ENCODE peak calls at places on chromosomes 3 and 15, in six cellular contexts. L is cardiac muscle cell, B is transverse colon, P is stomach, F is colonic mucosa, E is small intestine. U is an unnamed sample. For H3K4me1, the result is how much of the 10 kb centered on the place peaks cover.

GRCh38 chr3:119977353-119977752 is 116.9 kb downstream of the GSK3B start:
- DNase-seq in L (no peak), B (no peak), P (no peak), F (no peak), E (no peak), U (no peak)

GRCh38 chr15:43292375-43293078 is 25.8 kb upstream of the TGM5 start:
- DNase-seq in L (no peak), B (no peak), P (no peak), F (no peak), E (no peak), U (no peak)

GRCh38 chr15:50907866-50908208 is 646 bp upstream of the AP4E1 start:
- DNase-seq in L (peak), B (peak), P (peak), F (peak), E (peak), U (no peak)

GRCh38 chr3:32022947-32023346 is 41.4 kb downstream of the ZNF860 start:
- DNase-seq in L (no peak), B (no peak), P (no peak), F (peak), E (peak), U (no peak)

GRCh38 chr15:48186271-48186670 is 5.2 kb upstream of the CTXN2 start:
- DNase-seq in L (no peak), B (no peak), P (no peak), F (no peak), E (no peak), U (no peak)

GRCh38 chr3:79028916-79029315 is 738.9 kb downstream of the ROBO1 start:
- DNase-seq in L (no peak), B (no peak), P (no peak), F (no peak), E (no peak), U (no peak)

GRCh38 chr3:127454051-127454450 is 136.5 kb downstream of the TPRA1 start:
- DNase-seq in L (no peak), B (no peak), P (peak), F (no peak), E (no peak), U (no peak)

GRCh38 chr15:62904041-62904440 is 138.5 kb upstream of the TPM1 start:
- DNase-seq in L (no peak), B (no peak), P (no peak), F (no peak), E (no peak), U (no peak)

GRCh38 chr3:177836671-177837070 is 639.4 kb upstream of the TBL1XR1 start:
- DNase-seq in L (peak), B (no peak), P (no peak), F (no peak), E (peak), U (no peak)

GRCh38 chr3:108178676-108179075 is 43.5 kb downstream of the IFT57 start:
- DNase-seq in L (peak), B (no peak), P (no peak), F (no peak), E (no peak), U (no peak)

GRCh38 chr15:82647045-82647834 is at the start of gene CPEB1:
- DNase-seq in L (peak), B (peak), P (no peak), F (peak), E (no peak), U (peak)

GRCh38 chr3:56368860-56369259 is 99.4 kb downstream of the ERC2 start:
- DNase-seq in L (no peak), B (no peak), P (no peak), F (no peak), E (no peak), U (no peak)

GRCh38 chr3:61783993-61784718 is 222.8 kb downstream of the PTPRG start:
- DNase-seq in L (peak), B (no peak), P (no peak), F (no peak), E (no peak), U (no peak)

GRCh38 chr3:79154861-79155260 is 612.9 kb downstream of the ROBO1 start:
- DNase-seq in L (no peak), B (no peak), P (no peak), F (no peak), E (no peak), U (no peak)

GRCh38 chr3:165895919-165896318 is 58.7 kb upstream of the BCHE start:
- DNase-seq in L (no peak), B (no peak), P (no peak), F (no peak), E (no peak), U (no peak)

GRCh38 chr3:122299872-122300460 is 25.1 kb upstream of the CSTA start:
- DNase-seq in L (peak), B (no peak), P (no peak), F (peak), E (peak), U (no peak)

GRCh38 chr3:64539451-64540196 is 148.2 kb downstream of the ADAMTS9 start:
- DNase-seq in L (peak), B (peak), P (no peak), F (peak), E (no peak), U (no peak)

GRCh38 chr3:15284121-15284889 is 48.1 kb downstream of the SH3BP5 start:
- DNase-seq in L (no peak), B (peak), P (no peak), F (peak), E (no peak), U (no peak)

GRCh38 chr3:81995334-81995733 is 233.9 kb upstream of the GBE1 start:
- DNase-seq in L (no peak), B (no peak), P (no peak), F (no peak), E (no peak), U (no peak)

DNA sequence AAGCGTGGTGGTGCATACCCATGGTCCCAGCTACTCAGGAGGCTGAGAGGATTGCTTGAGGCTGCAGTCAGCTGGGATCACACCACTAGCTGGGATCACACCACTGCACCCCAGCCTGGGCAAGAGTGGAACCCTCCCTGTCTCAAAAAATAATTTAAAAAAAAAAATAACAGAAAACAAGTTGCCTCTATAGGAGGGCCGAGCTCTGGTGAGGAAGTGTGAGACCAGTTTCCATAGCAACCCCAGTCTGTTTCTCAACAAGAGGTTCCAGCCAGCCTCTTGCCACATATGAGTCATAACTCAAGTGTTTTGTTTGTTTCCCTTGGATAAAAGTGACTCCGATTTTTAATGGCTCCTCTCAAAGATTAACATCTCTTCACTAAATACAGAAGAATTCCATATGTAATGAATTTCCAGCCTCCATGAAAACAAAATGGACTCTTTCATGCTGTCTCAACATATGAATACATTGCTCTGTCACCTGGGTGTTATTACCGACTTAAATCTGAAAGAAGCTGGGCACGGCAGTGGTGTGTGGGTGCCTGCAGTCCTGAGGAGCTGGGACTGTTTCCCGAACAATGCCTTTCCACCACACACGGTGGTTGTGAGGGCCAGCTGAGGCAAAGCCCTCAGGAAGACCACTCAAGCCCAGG is 19.7 kb downstream of the TMEM43 start:
- DNase-seq in L (peak), B (peak), P (peak), F (peak), E (peak), U (no peak)
- H3K4me3 ChIP-seq in L (no peak), B (peak), P (peak), F (no peak), E (no peak), U (no peak)

GRCh38 chr3:5165698-5166097 is 21.8 kb upstream of the EDEM1 start:
- DNase-seq in L (no peak), B (no peak), P (no peak), F (no peak), E (no peak), U (no peak)
- H3K4me1 ChIP-seq in L (under half), B (under half), P (under half), F (under half), E (under half), U (under half)

DNA sequence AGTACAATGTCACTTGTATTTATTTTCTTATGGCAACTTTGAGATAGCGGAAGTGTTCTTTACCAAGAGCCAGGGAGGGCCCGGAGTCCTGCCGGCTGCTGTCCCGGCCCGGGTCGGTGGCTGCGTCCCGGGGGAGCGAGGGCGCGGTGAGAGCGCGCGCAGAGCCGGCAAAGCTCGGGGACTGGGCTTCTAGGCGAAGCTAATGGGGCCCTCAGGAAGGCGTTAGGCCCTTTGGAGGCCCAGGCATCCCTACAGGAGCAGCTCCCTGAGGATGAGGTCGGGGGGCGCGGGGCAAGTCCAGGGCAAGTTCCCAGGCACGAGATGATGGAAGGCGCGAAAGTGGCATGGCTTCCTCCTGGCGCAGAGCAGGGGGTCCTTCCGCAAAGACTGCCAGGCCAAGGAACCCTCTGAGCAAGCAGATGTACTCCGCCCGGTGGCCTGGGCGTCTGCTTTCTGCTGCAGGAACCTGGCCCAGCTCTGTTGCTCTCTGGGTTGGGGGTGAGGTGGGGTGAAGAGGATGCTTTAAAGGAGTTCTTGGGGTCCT is 13.1 kb downstream of the NR2F2 start:
- DNase-seq in L (no peak), B (no peak), P (no peak), F (peak), E (peak), U (no peak)
- H3K4me3 ChIP-seq in L (no peak), B (peak), P (peak), F (no peak), E (no peak), U (no peak)

GRCh38 chr3:71436337-71436736 is 147.2 kb downstream of the FOXP1 start:
- DNase-seq in L (no peak), B (no peak), P (no peak), F (no peak), E (no peak), U (no peak)
- H3K4me1 ChIP-seq in L (under half), B (under half), P (under half), F (under half), E (under half), U (under half)

GRCh38 chr15:75651810-75652543 is 4.3 kb downstream of the SNX33 start:
- DNase-seq in L (no peak), B (no peak), P (no peak), F (no peak), E (no peak), U (no peak)

GRCh38 chr15:75649848-75650247 is 2.1 kb downstream of the SNX33 start:
- DNase-seq in L (no peak), B (no peak), P (no peak), F (no peak), E (no peak), U (no peak)

GRCh38 chr15:75649045-75649761 is 1.5 kb downstream of the SNX33 start:
- DNase-seq in L (no peak), B (no peak), P (no peak), F (no peak), E (no peak), U (no peak)

GRCh38 chr15:75653347-75653913 is 5.7 kb downstream of the SNX33 start:
- DNase-seq in L (no peak), B (no peak), P (no peak), F (peak), E (no peak), U (no peak)

GRCh38 chr15:75650908-75651809 is 3.4 kb downstream of the SNX33 start:
- DNase-seq in L (peak), B (peak), P (peak), F (peak), E (peak), U (no peak)
- H3K4me3 ChIP-seq in L (no peak), B (peak), P (peak), F (peak), E (peak), U (no peak)